ENCODE peak calls at places on chromosomes 13 and 19, in six cellular contexts. S, I, N, M, W and C are unnamed samples.

GRCh38 chr19:55681131-55682087 is 6.4 kb downstream of the EPN1 start:
- DNase-seq in M (no peak), S (no peak), I (no peak), W (no peak), N (no peak), C (no peak)

GRCh38 chr19:55304279-55304978 is 20.6 kb downstream of the BRSK1 start:
- DNase-seq in S (no peak), N (no peak), W (no peak), I (no peak), M (no peak), C (no peak)

GRCh38 chr13:81302125-81302524 is 961.2 kb upstream of the SPRY2 start:
- DNase-seq in S (no peak), W (no peak), M (no peak), N (no peak), I (no peak), C (no peak)

GRCh38 chr13:112134150-112135075 is 67.5 kb downstream of the SOX1 start:
- DNase-seq in W (no peak), M (no peak), S (no peak), N (no peak), I (no peak), C (no peak)

GRCh38 chr19:33047422-33047821 is 17.3 kb downstream of the RHPN2 start:
- DNase-seq in M (peak; percentile 98), N (peak; percentile 70), S (no peak), I (no peak), W (no peak), C (no peak)

GRCh38 chr19:33139165-33139564 is 7.3 kb downstream of the WDR88 start:
- DNase-seq in N (no peak), I (no peak), W (no peak), M (no peak), S (no peak), C (no peak)

GRCh38 chr13:109869312-109870237 is 83.2 kb upstream of the IRS2 start:
- DNase-seq in I (peak; percentile 90), S (peak; percentile 85), N (peak; percentile 75), W (peak; percentile 3), M (no peak), C (no peak)

GRCh38 chr19:43560687-43561086 is 14.6 kb downstream of the XRCC1 start:
- DNase-seq in I (no peak), W (no peak), N (no peak), S (no peak), M (no peak), C (no peak)

GRCh38 chr19:17125052-17125727 is 49.6 kb downstream of the MYO9B start:
- DNase-seq in N (no peak), S (no peak), M (no peak), I (no peak), W (peak; percentile 84), C (no peak)

GRCh38 chr19:51712461-51713081 is 11.2 kb downstream of the HAS1 start:
- DNase-seq in W (no peak), M (no peak), I (no peak), N (no peak), S (peak; percentile 22), C (no peak)

GRCh38 chr19:14450168-14450874 is 17.2 kb downstream of the PKN1 start:
- DNase-seq in N (no peak), M (peak; percentile 75), I (no peak), S (no peak), W (peak; percentile 51), C (no peak)

GRCh38 chr13:102609696-102610095 is 12.9 kb downstream of the TPP2 start:
- DNase-seq in M (no peak), S (no peak), N (no peak), W (peak; percentile 38), I (no peak), C (no peak)

GRCh38 chr19:2550431-2551171 is 74.7 kb downstream of the GADD45B start:
- DNase-seq in W (no peak), M (no peak), N (peak; percentile 39), S (no peak), I (no peak), C (no peak)

GRCh38 chr19:32719611-32720059 is at the start of gene TDRD12:
- DNase-seq in W (no peak), M (no peak), S (no peak), N (no peak), I (no peak), C (no peak)

GRCh38 chr13:98768522-98768921 is 16.1 kb upstream of the SLC15A1 start:
- DNase-seq in I (no peak), M (no peak), N (no peak), S (no peak), W (no peak), C (no peak)

GRCh38 chr13:77429320-77430142 is 102.6 kb upstream of the MYCBP2 start:
- DNase-seq in W (no peak), I (no peak), N (no peak), M (no peak), S (no peak), C (no peak)

GRCh38 chr13:73598021-73598712 is 536.0 kb downstream of the KLF12 start:
- DNase-seq in I (no peak), N (no peak), S (no peak), M (no peak), W (no peak), C (no peak)

GRCh38 chr13:49400755-49401659 is 42.9 kb downstream of the CAB39L start:
- DNase-seq in N (no peak), S (peak; percentile 66), W (no peak), M (no peak), I (no peak), C (peak; percentile 14)

GRCh38 chr13:100301418-100301817 is 212.5 kb downstream of the PCCA start:
- DNase-seq in S (no peak), I (no peak), N (no peak), M (no peak), W (no peak), C (no peak)

GRCh38 chr19:49552749-49553148 is 24.9 kb downstream of the RCN3 start:
- DNase-seq in I (no peak), W (peak; percentile 74), S (no peak), M (no peak), N (no peak), C (no peak)

GRCh38 chr19:15262011-15262410 is 29.8 kb upstream of the EPHX3 start:
- DNase-seq in M (no peak), I (no peak), N (no peak), W (no peak), S (no peak), C (no peak)

GRCh38 chr19:33723512-33723911 is 73.2 kb upstream of the KCTD15 start:
- DNase-seq in S (no peak), I (no peak), M (no peak), W (no peak), N (no peak), C (no peak)

GRCh38 chr13:114000151-114001040 is 26.5 kb upstream of the C13orf46 start:
- DNase-seq in S (no peak), M (peak; percentile 41), I (peak; percentile 33), W (no peak), N (peak; percentile 23), C (no peak)

DNA sequence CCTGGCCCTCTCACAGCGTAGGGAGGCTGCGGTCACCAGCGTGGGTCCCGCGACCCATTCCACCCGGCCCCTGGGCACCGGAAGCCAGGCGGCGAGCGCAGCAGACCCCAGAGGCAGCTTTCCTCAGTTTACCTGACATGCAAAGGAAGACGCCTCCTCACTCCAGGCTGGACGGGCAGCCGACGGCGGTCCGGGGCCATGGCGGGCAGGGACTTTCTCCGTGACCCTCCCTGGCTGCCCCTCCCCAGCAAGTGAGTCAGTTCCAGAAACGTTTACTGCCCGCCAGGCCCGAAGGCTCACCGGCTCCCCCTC is 5.5 kb downstream of the SBNO2 start:
- DNase-seq in M (no peak), N (no peak), W (no peak), I (no peak), S (no peak), C (no peak)
- H3K4me1 ChIP-seq in M (peaks cover 21% of the 10 kb centered on the region), N (peaks cover 75% of the 10 kb centered on the region), W (no peaks in the 10 kb centered on the region), I (peaks cover 14% of the 10 kb centered on the region), S (peaks cover 12% of the 10 kb centered on the region), C (peaks cover 15% of the 10 kb centered on the region)

GRCh38 chr19:1271528-1272422 is 2.6 kb downstream of the CIRBP start:
- DNase-seq in W (no peak), M (no peak), I (no peak), N (peak; percentile 61), S (no peak), C (no peak)
- H3K4me1 ChIP-seq in W (peaks cover 82% of the 10 kb centered on the region), M (peaks cover 7% of the 10 kb centered on the region), I (peaks cover 76% of the 10 kb centered on the region), N (peaks cover 85% of the 10 kb centered on the region), S (peaks cover 74% of the 10 kb centered on the region), C (peaks cover 47% of the 10 kb centered on the region)

GRCh38 chr19:6064016-6064702 is 46.1 kb downstream of the RFX2 start:
- DNase-seq in I (no peak), N (no peak), S (peak; percentile 64), M (no peak), W (no peak), C (no peak)

GRCh38 chr19:6064703-6065073 is 45.6 kb downstream of the RFX2 start:
- DNase-seq in I (no peak), W (no peak), N (no peak), S (no peak), M (no peak), C (no peak)

GRCh38 chr19:6067975-6068374 is 42.3 kb downstream of the RFX2 start:
- DNase-seq in W (no peak), S (peak; percentile 50), I (no peak), M (peak; percentile 18), N (no peak), C (no peak)

GRCh38 chr19:6066661-6067646 is 43.3 kb downstream of the RFX2 start:
- DNase-seq in S (peak; percentile 98), I (peak; percentile 91), N (peak; percentile 95), M (peak; percentile 77), W (no peak), C (peak; percentile 95)

GRCh38 chr19:6065685-6066365 is 44.5 kb downstream of the RFX2 start:
- DNase-seq in M (no peak), I (no peak), W (peak; percentile 37), S (peak; percentile 81), N (peak; percentile 73), C (no peak)
- H3K4me1 ChIP-seq in M (peaks cover 50% of the 10 kb centered on the region), I (peaks cover 37% of the 10 kb centered on the region), W (peaks cover 8% of the 10 kb centered on the region), S (peaks cover 78% of the 10 kb centered on the region), N (peaks cover 80% of the 10 kb centered on the region), C (peaks cover 20% of the 10 kb centered on the region)

GRCh38 chr19:41224632-41225031 is 5.6 kb downstream of the AXL start:
- DNase-seq in S (no peak), N (no peak), M (no peak), W (no peak), I (no peak), C (no peak)
- H3K4me1 ChIP-seq in S (peaks cover 36% of the 10 kb centered on the region), N (peaks cover 19% of the 10 kb centered on the region), M (peaks cover 47% of the 10 kb centered on the region), W (peaks cover 13% of the 10 kb centered on the region), I (peaks cover 5% of the 10 kb centered on the region), C (peaks cover 35% of the 10 kb centered on the region)

GRCh38 chr19:10567696-10568443 is 909 bp downstream of the CDKN2D start:
- DNase-seq in W (no peak), N (no peak), M (no peak), S (no peak), I (no peak), C (no peak)
- H3K4me1 ChIP-seq in W (peaks cover 43% of the 10 kb centered on the region), N (peaks cover 33% of the 10 kb centered on the region), M (peaks cover 4% of the 10 kb centered on the region), S (peaks cover 30% of the 10 kb centered on the region), I (peaks cover 24% of the 10 kb centered on the region), C (peaks cover 12% of the 10 kb centered on the region)

DNA sequence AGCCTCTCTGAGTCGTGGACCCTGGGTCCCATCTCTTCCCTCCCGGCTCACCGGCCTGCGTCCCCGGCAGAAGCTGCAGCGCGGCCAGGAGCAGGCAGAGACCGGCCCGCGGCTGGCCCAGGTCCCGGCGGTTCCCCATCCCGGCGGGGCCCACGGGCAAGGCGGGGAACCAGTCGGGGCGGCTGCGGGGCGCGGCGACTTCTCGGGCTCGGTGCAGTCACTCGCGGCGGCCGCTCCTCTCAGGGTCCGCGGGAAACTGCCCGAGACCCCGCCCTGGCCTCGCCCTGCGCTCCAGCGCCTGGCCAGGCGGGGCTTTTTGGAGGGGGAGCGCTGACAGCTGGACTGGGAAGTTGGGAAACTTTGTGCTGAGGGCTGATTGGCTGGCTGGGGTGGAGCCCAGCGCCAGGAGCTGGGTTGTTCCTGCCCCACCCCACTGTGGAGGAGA is at the start of gene COL5A3:
- DNase-seq in N (peak; percentile 51), M (no peak), S (no peak), I (peak; percentile 86), W (no peak), C (no peak)
- H3K4me1 ChIP-seq in N (peaks cover 6% of the 10 kb centered on the region), M (peaks cover 4% of the 10 kb centered on the region), S (peaks cover 36% of the 10 kb centered on the region), I (peaks cover 5% of the 10 kb centered on the region), W (peaks cover 5% of the 10 kb centered on the region), C (peaks cover 17% of the 10 kb centered on the region)